ENCODE peak calls at places on chromosomes 4 and X, in four cellular contexts. One of them, this sample, is unnamed.

GRCh38 chr4:177322156-177322685 is 12.5 kb downstream of the NEIL3 start:
- DNase-seq in fibroblast of the conjunctiva: no peak
- DNase-seq in foreskin fibroblast: no peak
- DNase-seq in T-helper 1 cell: no peak
- DNase-seq in this sample: no peak

GRCh38 chr4:150581611-150582010 is 340 bp upstream of the MAB21L2 start:
- DNase-seq in fibroblast of the conjunctiva: no peak
- DNase-seq in foreskin fibroblast: no peak
- DNase-seq in T-helper 1 cell: no peak
- DNase-seq in this sample: peak

GRCh38 chr4:104015680-104016079 is 295.9 kb upstream of the TACR3 start:
- DNase-seq in fibroblast of the conjunctiva: no peak
- DNase-seq in foreskin fibroblast: no peak
- DNase-seq in T-helper 1 cell: no peak
- DNase-seq in this sample: no peak

GRCh38 chr4:121822796-121823504 is 733 bp downstream of the CCNA2 start:
- DNase-seq in fibroblast of the conjunctiva: no peak
- DNase-seq in foreskin fibroblast: peak
- DNase-seq in T-helper 1 cell: no peak
- DNase-seq in this sample: peak

GRCh38 chr4:44118971-44119680 is 329.5 kb downstream of the KCTD8 start:
- DNase-seq in fibroblast of the conjunctiva: no peak
- DNase-seq in foreskin fibroblast: no peak
- DNase-seq in T-helper 1 cell: no peak
- DNase-seq in this sample: no peak

GRCh38 chr4:158523990-158524545 is 2.4 kb downstream of the RXFP1 start:
- DNase-seq in fibroblast of the conjunctiva: no peak
- DNase-seq in foreskin fibroblast: no peak
- DNase-seq in T-helper 1 cell: no peak
- DNase-seq in this sample: no peak

GRCh38 chr4:150683775-150684350 is 101.9 kb downstream of the MAB21L2 start:
- DNase-seq in fibroblast of the conjunctiva: no peak
- DNase-seq in foreskin fibroblast: no peak
- DNase-seq in T-helper 1 cell: no peak
- DNase-seq in this sample: no peak

GRCh38 chrX:67727576-67727975 is 183.8 kb downstream of the AR start:
- DNase-seq in fibroblast of the conjunctiva: no peak
- DNase-seq in foreskin fibroblast: no peak
- DNase-seq in T-helper 1 cell: no peak
- DNase-seq in this sample: no peak

GRCh38 chr4:566508-567295 is 9.4 kb downstream of the TMEM271 start:
- DNase-seq in fibroblast of the conjunctiva: no peak
- DNase-seq in foreskin fibroblast: no peak
- DNase-seq in T-helper 1 cell: no peak
- DNase-seq in this sample: no peak

This sample was measured in MG63.